ENCODE peak calls at places on chromosomes 6 and 20, in six cellular contexts. One of them, this sample, is unnamed. For H3K4me1, the result is how much of the 10 kb centered on the place peaks cover.

GRCh38 chr6:7042056-7042653 is 65.6 kb upstream of the RREB1 start:
- DNase-seq in GM12878: no peak
- DNase-seq in SK-N-SH: no peak
- DNase-seq in HCT116: no peak
- DNase-seq in H9: no peak
- DNase-seq in colonic mucosa: peak
- DNase-seq in this sample: no peak

GRCh38 chr20:38187512-38187911 is 22.4 kb upstream of the TGM2 start:
- DNase-seq in SK-N-SH: no peak
- DNase-seq in HCT116: no peak
- DNase-seq in GM12878: no peak
- DNase-seq in H9: peak
- DNase-seq in colonic mucosa: no peak
- DNase-seq in this sample: no peak

GRCh38 chr6:25352265-25352664 is 73.1 kb downstream of the CARMIL1 start:
- DNase-seq in HCT116: no peak
- DNase-seq in H9: no peak
- DNase-seq in GM12878: no peak
- DNase-seq in colonic mucosa: no peak
- DNase-seq in SK-N-SH: no peak
- DNase-seq in this sample: no peak

GRCh38 chr6:139597781-139598368 is 223.4 kb upstream of the CITED2 start:
- DNase-seq in HCT116: no peak
- DNase-seq in GM12878: no peak
- DNase-seq in SK-N-SH: no peak
- DNase-seq in colonic mucosa: peak
- DNase-seq in H9: no peak
- DNase-seq in this sample: peak

GRCh38 chr20:62590301-62591121 is 51.8 kb upstream of the SLCO4A1 start:
- DNase-seq in GM12878: no peak
- DNase-seq in HCT116: no peak
- DNase-seq in SK-N-SH: no peak
- DNase-seq in H9: no peak
- DNase-seq in colonic mucosa: no peak
- DNase-seq in this sample: peak

GRCh38 chr20:825710-826421 is 7.6 kb upstream of the FAM110A start:
- DNase-seq in GM12878: no peak
- DNase-seq in H9: no peak
- DNase-seq in SK-N-SH: no peak
- DNase-seq in colonic mucosa: peak
- DNase-seq in HCT116: no peak
- DNase-seq in this sample: peak

GRCh38 chr6:105620878-105621277 is 218.0 kb upstream of the PREP start:
- DNase-seq in SK-N-SH: no peak
- DNase-seq in colonic mucosa: no peak
- DNase-seq in HCT116: no peak
- DNase-seq in H9: no peak
- DNase-seq in GM12878: no peak
- DNase-seq in this sample: no peak

GRCh38 chr20:49567421-49568256 is at the start of gene PTGIS:
- DNase-seq in HCT116: no peak
- DNase-seq in colonic mucosa: no peak
- DNase-seq in SK-N-SH: peak
- DNase-seq in GM12878: no peak
- DNase-seq in H9: peak
- DNase-seq in this sample: no peak

GRCh38 chr20:23889775-23890187 is 10.2 kb upstream of the CST5 start:
- DNase-seq in colonic mucosa: peak
- DNase-seq in H9: peak
- DNase-seq in HCT116: peak
- DNase-seq in GM12878: no peak
- DNase-seq in SK-N-SH: peak
- DNase-seq in this sample: no peak

GRCh38 chr6:146598785-146599405 is at the start of gene ADGB:
- DNase-seq in colonic mucosa: peak
- DNase-seq in GM12878: no peak
- DNase-seq in SK-N-SH: peak
- DNase-seq in H9: peak
- DNase-seq in HCT116: no peak
- DNase-seq in this sample: peak

GRCh38 chr6:151180321-151180720 is 59.4 kb upstream of the AKAP12 start:
- DNase-seq in H9: no peak
- DNase-seq in GM12878: no peak
- DNase-seq in colonic mucosa: no peak
- DNase-seq in SK-N-SH: no peak
- DNase-seq in HCT116: no peak
- DNase-seq in this sample: no peak

GRCh38 chr20:17995967-17996819 is 27.4 kb downstream of the MGME1 start:
- DNase-seq in colonic mucosa: peak
- DNase-seq in SK-N-SH: peak
- DNase-seq in GM12878: no peak
- DNase-seq in H9: no peak
- DNase-seq in HCT116: peak
- DNase-seq in this sample: no peak

GRCh38 chr20:62876826-62877728 is 15.5 kb upstream of the TCFL5 start:
- DNase-seq in H9: peak
- DNase-seq in GM12878: no peak
- DNase-seq in HCT116: no peak
- DNase-seq in colonic mucosa: no peak
- DNase-seq in SK-N-SH: peak
- DNase-seq in this sample: peak

GRCh38 chr20:2131366-2131765 is 29.7 kb downstream of the STK35 start:
- DNase-seq in colonic mucosa: no peak
- DNase-seq in HCT116: peak
- DNase-seq in GM12878: no peak
- DNase-seq in H9: no peak
- DNase-seq in SK-N-SH: no peak
- DNase-seq in this sample: no peak

GRCh38 chr6:41049548-41049947 is 3.5 kb upstream of the APOBEC2 start:
- DNase-seq in colonic mucosa: no peak
- DNase-seq in H9: no peak
- DNase-seq in HCT116: no peak
- DNase-seq in SK-N-SH: no peak
- DNase-seq in GM12878: no peak
- DNase-seq in this sample: no peak

GRCh38 chr6:31721351-31722020 is at the start of gene LY6G6C:
- DNase-seq in GM12878: no peak
- DNase-seq in colonic mucosa: no peak
- DNase-seq in SK-N-SH: no peak
- DNase-seq in H9: no peak
- DNase-seq in HCT116: no peak
- DNase-seq in this sample: peak
- H3K4me1 ChIP-seq in GM12878: under half
- H3K4me1 ChIP-seq in colonic mucosa: under half
- H3K4me1 ChIP-seq in SK-N-SH: under half
- H3K4me1 ChIP-seq in H9: under half
- H3K4me1 ChIP-seq in HCT116: under half
- H3K4me1 ChIP-seq in this sample: under half

GRCh38 chr20:45836841-45837240 is 3.2 kb downstream of the SNX21 start:
- DNase-seq in H9: no peak
- DNase-seq in GM12878: no peak
- DNase-seq in HCT116: no peak
- DNase-seq in SK-N-SH: peak
- DNase-seq in colonic mucosa: no peak
- DNase-seq in this sample: no peak
- H3K9ac ChIP-seq in H9: no peak
- H3K9ac ChIP-seq in GM12878: no peak
- H3K9ac ChIP-seq in HCT116: no peak
- H3K9ac ChIP-seq in SK-N-SH: no peak
- H3K9ac ChIP-seq in colonic mucosa: no peak
- H3K9ac ChIP-seq in this sample: no peak

DNA sequence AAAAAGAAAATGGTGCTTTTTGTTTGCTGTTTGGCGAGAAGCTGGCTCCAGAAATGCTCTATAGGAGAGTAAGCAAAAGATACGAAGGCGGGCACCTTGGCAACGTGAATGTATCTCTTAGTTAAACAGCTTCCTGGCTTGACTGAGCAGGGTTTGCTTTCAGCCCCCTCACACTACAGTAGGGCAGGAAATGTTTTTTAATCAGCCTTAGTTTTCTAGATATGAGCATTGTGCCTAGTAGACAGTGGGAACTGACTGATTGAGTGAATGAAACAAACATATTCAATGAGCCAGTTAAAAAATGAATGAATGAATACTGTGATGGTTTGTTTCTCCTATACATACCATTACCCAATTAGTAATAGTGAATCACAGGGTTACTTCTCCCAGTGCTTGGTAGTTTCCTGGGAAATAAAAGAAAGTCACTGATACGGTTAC is 19.9 kb downstream of the CAP2 start:
- DNase-seq in HCT116: no peak
- DNase-seq in H9: no peak
- DNase-seq in colonic mucosa: no peak
- DNase-seq in SK-N-SH: no peak
- DNase-seq in GM12878: no peak
- DNase-seq in this sample: no peak
- H3K4me1 ChIP-seq in HCT116: under half
- H3K4me1 ChIP-seq in H9: under half
- H3K4me1 ChIP-seq in colonic mucosa: under half
- H3K4me1 ChIP-seq in SK-N-SH: under half
- H3K4me1 ChIP-seq in GM12878: under half
- H3K4me1 ChIP-seq in this sample: under half

GRCh38 chr6:129235167-129236072 is 352.5 kb downstream of the LAMA2 start:
- DNase-seq in HCT116: no peak
- DNase-seq in H9: no peak
- DNase-seq in colonic mucosa: no peak
- DNase-seq in SK-N-SH: no peak
- DNase-seq in GM12878: no peak
- DNase-seq in this sample: no peak
- H3K9ac ChIP-seq in HCT116: no peak
- H3K9ac ChIP-seq in H9: no peak
- H3K9ac ChIP-seq in colonic mucosa: no peak
- H3K9ac ChIP-seq in SK-N-SH: no peak
- H3K9ac ChIP-seq in GM12878: no peak
- H3K9ac ChIP-seq in this sample: no peak

DNA sequence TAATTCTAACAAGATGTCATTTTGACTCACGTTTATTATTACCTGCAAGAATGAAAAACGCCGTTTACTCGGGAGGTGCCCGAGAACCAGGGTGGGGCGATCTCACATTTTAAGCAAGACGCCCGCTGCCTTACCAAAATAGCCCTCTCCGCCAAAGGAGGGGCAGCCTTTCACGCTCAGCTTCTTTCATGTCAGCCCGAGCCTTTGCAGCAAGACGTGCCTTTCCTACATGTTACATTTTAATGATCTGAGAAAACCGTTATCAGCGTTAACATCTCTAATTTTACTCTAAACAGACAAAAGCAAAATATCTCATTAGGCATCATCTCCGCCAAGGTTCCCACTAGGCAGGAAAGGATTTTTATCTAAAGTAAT is 2.0 kb downstream of the BACH2 start:
- DNase-seq in SK-N-SH: peak
- DNase-seq in GM12878: no peak
- DNase-seq in HCT116: no peak
- DNase-seq in H9: peak
- DNase-seq in colonic mucosa: no peak
- DNase-seq in this sample: no peak
- H3K4me1 ChIP-seq in SK-N-SH: under half
- H3K4me1 ChIP-seq in GM12878: under half
- H3K4me1 ChIP-seq in HCT116: under half
- H3K4me1 ChIP-seq in H9: under half
- H3K4me1 ChIP-seq in colonic mucosa: under half
- H3K4me1 ChIP-seq in this sample: under half

This sample was measured in kidney.